ENCODE peak calls at places on chromosomes 11 and 22, in eight cellular contexts. Y, I, U, S, Q, F, O and G are unnamed samples.

GRCh38 chr22:38144025-38144405 is 33.5 kb upstream of the BAIAP2L2 start:
- DNase-seq in Y (no peak), I (no peak), U (peak), S (no peak), Q (no peak), F (no peak), O (peak), G (no peak)

GRCh38 chr11:69654001-69654659 is 13.2 kb downstream of the CCND1 start:
- DNase-seq in Y (no peak), I (no peak), U (no peak), S (no peak), Q (no peak), F (no peak), O (peak), G (no peak)

GRCh38 chr22:29737251-29738117 is 17.7 kb downstream of the CABP7 start:
- DNase-seq in Y (no peak), I (peak), U (no peak), S (no peak), Q (no peak), F (no peak), O (no peak), G (no peak)

GRCh38 chr22:42697542-42698013 is 23.1 kb downstream of the A4GALT start:
- DNase-seq in Y (no peak), I (peak), U (no peak), S (no peak), Q (peak), F (peak), O (peak), G (peak)

GRCh38 chr22:45834241-45834640 is 142.7 kb downstream of the WNT7B start:
- DNase-seq in Y (no peak), I (no peak), U (no peak), S (no peak), Q (no peak), F (no peak), O (no peak), G (no peak)

GRCh38 chr22:29312218-29313125 is 3.0 kb downstream of the RASL10A start:
- DNase-seq in Y (no peak), I (no peak), U (no peak), S (no peak), Q (peak), F (no peak), O (peak), G (no peak)

GRCh38 chr11:95608093-95608492 is 181.5 kb downstream of the FAM76B start:
- DNase-seq in Y (no peak), I (no peak), U (peak), S (no peak), Q (no peak), F (no peak), O (no peak), G (peak)

GRCh38 chr11:99257131-99257530 is 236.4 kb downstream of the CNTN5 start:
- DNase-seq in Y (no peak), I (no peak), U (no peak), S (no peak), Q (no peak), F (no peak), O (no peak), G (no peak)

GRCh38 chr11:44310198-44310455 is 188 bp upstream of the ALX4 start:
- DNase-seq in Y (no peak), I (no peak), U (no peak), S (no peak), Q (no peak), F (no peak), O (no peak), G (no peak)
- H3K4me3 ChIP-seq in Y (no peak), I (peak), U (peak), S (no peak), Q (peak), F (no peak), O (no peak), G (no peak)

DNA sequence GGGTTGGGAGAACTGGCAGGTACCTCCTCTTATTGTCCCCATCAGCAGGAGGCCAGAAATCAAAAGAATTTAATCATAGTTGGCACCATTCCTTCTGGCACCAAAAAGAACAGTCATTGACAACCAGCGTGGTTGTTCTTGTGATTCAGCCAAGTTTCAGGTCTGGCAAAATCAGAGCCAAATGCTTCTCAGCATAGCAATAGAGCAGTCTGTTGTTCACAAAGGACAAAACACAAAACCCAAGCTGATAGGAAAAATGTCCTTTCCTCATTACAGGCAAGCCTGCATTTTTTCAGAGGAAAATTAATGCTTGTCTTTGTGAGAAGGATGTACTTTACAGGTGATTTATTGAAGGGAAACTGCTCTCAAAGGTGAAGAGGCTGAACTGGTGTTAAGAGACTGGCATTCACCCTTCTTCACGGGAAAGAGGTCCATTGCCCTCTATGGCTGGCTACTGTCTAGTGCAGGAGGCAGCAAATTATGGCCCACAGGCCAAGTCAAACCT is 241.8 kb upstream of the ARHGAP42 start:
- DNase-seq in Y (no peak), I (no peak), U (peak), S (no peak), Q (no peak), F (peak), O (no peak), G (no peak)
- TF ChIP-seq CTCF in Y (no peak), I (peak), U (peak), S (no peak), Q (no peak), F (no peak), O (peak), G (no peak)

GRCh38 chr11:76667856-76668255 is 2.7 kb downstream of the LRRC32 start:
- DNase-seq in Y (no peak), I (no peak), U (no peak), S (no peak), Q (no peak), F (no peak), O (peak), G (no peak)

GRCh38 chr11:76665921-76666351 is 4.6 kb downstream of the LRRC32 start:
- DNase-seq in Y (no peak), I (no peak), U (no peak), S (no peak), Q (peak), F (no peak), O (peak), G (no peak)

GRCh38 chr11:76666408-76666807 is 4.1 kb downstream of the LRRC32 start:
- DNase-seq in Y (no peak), I (peak), U (peak), S (no peak), Q (peak), F (no peak), O (peak), G (peak)

GRCh38 chr11:76667271-76667818 is 3.2 kb downstream of the LRRC32 start:
- DNase-seq in Y (no peak), I (no peak), U (no peak), S (no peak), Q (no peak), F (no peak), O (peak), G (no peak)

GRCh38 chr11:76666830-76667229 is 3.7 kb downstream of the LRRC32 start:
- DNase-seq in Y (no peak), I (no peak), U (no peak), S (no peak), Q (no peak), F (no peak), O (no peak), G (no peak)
- H3K4me3 ChIP-seq in Y (no peak), I (peak), U (no peak), S (peak), Q (no peak), F (no peak), O (peak), G (no peak)

DNA sequence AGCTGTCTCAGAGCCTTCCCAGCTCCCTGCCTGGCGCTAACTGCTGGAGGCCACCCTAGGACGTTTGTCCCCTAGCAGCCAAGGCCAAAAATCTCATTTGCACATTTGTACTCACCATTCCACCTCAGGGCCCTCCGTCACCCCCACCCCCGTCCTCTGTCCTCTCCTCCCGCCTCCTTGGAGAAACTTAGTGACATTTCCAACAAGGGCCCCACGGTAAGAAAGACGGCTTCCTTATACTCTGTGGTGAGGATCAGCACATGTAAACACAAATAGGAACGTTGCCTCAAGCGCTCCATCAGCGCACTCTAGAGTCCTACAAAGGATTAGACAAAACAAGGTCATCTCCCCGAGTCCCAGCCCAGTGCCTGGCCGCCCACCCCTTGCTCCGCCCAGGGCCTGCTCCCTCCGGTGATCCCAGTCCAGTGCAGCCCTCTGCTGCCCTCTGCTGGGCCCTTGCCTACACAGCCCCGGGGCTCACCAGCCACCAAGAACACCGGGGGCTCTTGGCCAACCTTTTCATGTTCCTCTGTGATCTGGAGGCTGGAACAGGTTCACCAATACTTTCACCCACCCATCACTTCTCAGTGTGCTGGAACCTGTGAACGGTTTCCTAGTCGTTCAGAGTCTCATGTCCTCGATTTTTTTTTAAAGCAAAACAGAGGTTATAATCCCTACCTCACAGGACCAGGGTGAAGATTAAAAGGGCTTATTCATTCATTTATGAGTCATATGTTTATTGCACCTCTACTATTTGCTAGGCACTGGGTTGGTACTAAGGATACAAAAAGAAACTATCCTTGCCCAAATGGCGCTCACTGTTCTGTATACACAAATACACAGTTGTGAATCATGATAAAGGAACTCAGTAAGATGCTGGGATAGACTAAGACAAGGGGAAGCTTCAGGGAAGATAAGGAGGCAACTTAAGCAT is 15.2 kb upstream of the CTR9 start:
- DNase-seq in Y (peak), I (peak), U (peak), S (peak), Q (peak), F (peak), O (peak), G (peak)
- TF ChIP-seq CTCF in Y (peak), I (peak), U (peak), S (peak), Q (peak), F (peak), O (peak), G (peak)

GRCh38 chr11:8484251-8484650 is 109.8 kb downstream of the STK33 start:
- DNase-seq in Y (no peak), I (no peak), U (no peak), S (no peak), Q (no peak), F (no peak), O (no peak), G (no peak)
- H3K4me3 ChIP-seq in Y (no peak), I (no peak), U (no peak), S (no peak), Q (no peak), F (no peak), O (no peak), G (no peak)